ENCODE peak calls at places on chromosomes 6 and 20, in eight cellular contexts. X is osteoblast, D is AG10803, F is mucosa of descending colon, Y is HCT116, A is body of pancreas, B is cardiac fibroblast, T is colonic mucosa. E is an unnamed sample.

GRCh38 chr20:48241482-48241881 is 456.2 kb upstream of the SULF2 start:
- DNase-seq in F (no peak), D (no peak), T (no peak), A (no peak), Y (no peak), B (no peak), X (no peak), E (no peak)

GRCh38 chr6:147384737-147385710 is 123.5 kb upstream of the SAMD5 start:
- DNase-seq in F (no peak), Y (no peak), X (no peak), A (no peak), T (no peak), D (no peak), B (no peak), E (no peak)

GRCh38 chr6:159513074-159513473 is 180.0 kb downstream of the SOD2 start:
- DNase-seq in D (no peak), X (peak), Y (no peak), F (no peak), T (no peak), B (no peak), A (no peak), E (no peak)

GRCh38 chr20:4157516-4157915 is 142.2 kb upstream of the RNF24 start:
- DNase-seq in F (no peak), X (no peak), D (no peak), Y (no peak), B (no peak), T (no peak), A (no peak), E (no peak)

GRCh38 chr20:50578778-50579165 is 68.6 kb downstream of the PTPN1 start:
- DNase-seq in F (no peak), D (no peak), X (no peak), A (no peak), B (no peak), T (no peak), Y (no peak), E (no peak)

GRCh38 chr6:168149015-168149414 is 70.0 kb upstream of the FRMD1 start:
- DNase-seq in T (no peak), X (no peak), Y (no peak), D (no peak), F (no peak), A (no peak), B (no peak), E (no peak)

GRCh38 chr20:64077541-64077875 is 1.8 kb downstream of the RGS19 start:
- DNase-seq in F (no peak), T (no peak), Y (no peak), X (no peak), D (no peak), B (no peak), A (no peak), E (no peak)

GRCh38 chr20:49171928-49172327 is 16.2 kb downstream of the STAU1 start:
- DNase-seq in A (no peak), B (no peak), T (no peak), D (no peak), Y (no peak), X (no peak), F (no peak), E (no peak)

GRCh38 chr20:2955257-2955950 is 82.1 kb downstream of the PTPRA start:
- DNase-seq in D (peak), F (no peak), T (no peak), Y (no peak), B (no peak), X (no peak), A (no peak), E (no peak)

GRCh38 chr20:36745234-36745926 is 510 bp downstream of the NDRG3 start:
- DNase-seq in B (no peak), T (peak), X (peak), D (no peak), Y (no peak), A (peak), F (peak), E (peak)

GRCh38 chr20:37226889-37227288 is 34.7 kb downstream of the GHRH start:
- DNase-seq in B (no peak), Y (no peak), X (no peak), D (peak), A (peak), T (peak), F (peak), E (peak)

GRCh38 chr20:3101737-3102574 is 17.4 kb upstream of the AVP start:
- DNase-seq in F (no peak), B (no peak), A (no peak), Y (no peak), T (no peak), X (no peak), D (no peak), E (no peak)

GRCh38 chr6:84804720-84805119 is 40.3 kb upstream of the TBX18 start:
- DNase-seq in B (peak), Y (no peak), X (peak), F (no peak), T (no peak), D (peak), A (no peak), E (peak)

GRCh38 chr20:25179439-25180089 is 15.9 kb upstream of the ENTPD6 start:
- DNase-seq in X (no peak), Y (no peak), T (no peak), B (no peak), F (no peak), A (no peak), D (no peak), E (no peak)

GRCh38 chr6:149696904-149697303 is 21.0 kb downstream of the LATS1 start:
- DNase-seq in X (no peak), D (peak), T (no peak), Y (no peak), A (no peak), F (no peak), B (peak), E (peak)

GRCh38 chr20:16263582-16263981 is 309.7 kb downstream of the KIF16B start:
- DNase-seq in X (no peak), D (no peak), F (no peak), Y (no peak), T (no peak), B (no peak), A (no peak), E (no peak)

GRCh38 chr6:54621285-54621684 is 225.3 kb upstream of the FAM83B start:
- DNase-seq in A (no peak), F (peak), T (no peak), Y (peak), B (peak), X (no peak), D (peak), E (peak)

GRCh38 chr20:6579417-6579816 is 188.1 kb upstream of the BMP2 start:
- DNase-seq in A (no peak), B (no peak), X (no peak), Y (no peak), D (peak), F (no peak), T (no peak), E (no peak)

GRCh38 chr6:18493421-18493891 is 106.3 kb downstream of the RNF144B start:
- DNase-seq in D (no peak), X (no peak), B (no peak), Y (no peak), T (no peak), A (no peak), F (no peak), E (no peak)

GRCh38 chr6:159713984-159714383 is 13.3 kb upstream of the WTAP start:
- DNase-seq in D (no peak), Y (no peak), B (no peak), T (no peak), F (no peak), A (no peak), X (no peak), E (no peak)

GRCh38 chr6:159941286-159942113 is 27.4 kb upstream of the IGF2R start:
- DNase-seq in X (no peak), A (no peak), F (peak), Y (peak), T (no peak), D (peak), B (peak), E (peak)

GRCh38 chr20:33896509-33896908 is 85.4 kb downstream of the CHMP4B start:
- DNase-seq in D (peak), T (no peak), A (peak), Y (no peak), F (no peak), X (no peak), B (peak), E (peak)

DNA sequence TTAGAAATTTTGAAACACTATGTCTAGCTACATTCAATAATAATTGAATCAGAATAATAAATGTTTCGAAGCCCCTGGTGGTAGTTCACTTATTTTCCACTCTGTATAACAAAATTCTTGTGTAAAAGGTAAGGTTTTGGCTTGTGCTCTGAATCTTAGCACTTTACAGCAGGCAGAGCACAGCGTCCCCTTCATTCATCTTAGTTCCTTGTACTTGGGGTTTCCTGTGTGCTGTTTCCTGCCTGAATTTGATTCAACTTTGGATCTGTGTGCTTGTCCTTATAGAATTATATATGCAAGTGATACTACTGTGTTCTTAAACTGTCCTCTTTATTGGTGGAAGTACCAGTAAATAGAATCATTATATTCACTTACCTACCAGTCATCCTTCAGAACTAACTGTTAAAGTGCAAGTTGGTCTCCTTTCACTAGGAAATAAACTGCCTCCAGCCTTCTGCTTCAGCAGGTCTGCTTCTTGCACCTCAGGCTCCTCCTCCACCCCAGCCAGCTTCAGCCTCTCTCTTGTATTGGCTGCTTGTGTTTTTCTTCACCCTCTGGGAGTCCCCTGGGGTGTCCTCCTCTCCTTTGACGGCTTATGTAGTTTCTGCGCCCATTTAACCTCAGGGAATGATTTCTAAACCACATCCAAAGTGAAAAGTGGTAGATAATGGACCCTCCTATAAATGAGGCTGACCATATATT is 28.8 kb upstream of the TULP4 start:
- DNase-seq in A (no peak), B (peak), T (no peak), Y (no peak), X (peak), F (no peak), D (peak), E (peak)
- H3K4me3 ChIP-seq in A (no peak), B (no peak), T (no peak), Y (no peak), X (peak), F (no peak), D (no peak), E (no peak)

DNA sequence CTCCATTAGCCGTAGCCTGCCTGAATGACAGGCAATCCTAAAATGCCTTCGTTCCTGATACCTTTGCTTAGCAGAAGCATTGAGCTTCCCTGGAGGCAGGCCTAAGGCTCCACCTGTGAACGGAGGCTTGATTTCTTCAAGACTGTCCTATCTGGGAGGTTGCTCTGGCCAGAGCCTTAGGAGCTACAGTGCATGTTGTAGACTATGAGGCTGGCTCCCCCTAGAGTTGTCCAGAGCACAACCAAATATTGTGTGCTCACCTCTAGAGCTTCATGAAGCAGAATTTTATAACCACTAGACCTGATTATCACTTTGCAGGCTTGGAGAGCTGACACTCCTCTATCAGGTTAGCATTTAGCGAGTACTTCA is 217.8 kb downstream of the MAFB start:
- DNase-seq in A (no peak), B (no peak), F (peak), T (peak), Y (no peak), X (no peak), D (no peak), E (no peak)
- TF ChIP-seq CTCF in A (no peak), B (no peak), F (no peak), T (no peak), Y (peak), X (peak), D (no peak), E (no peak)

GRCh38 chr6:165231581-165232276 is 77.7 kb downstream of the C6orf118 start:
- DNase-seq in Y (peak), T (no peak), X (peak), A (no peak), F (no peak), B (peak), D (peak), E (peak)
- H3K4me3 ChIP-seq in Y (no peak), T (no peak), X (peak), A (no peak), F (no peak), B (no peak), D (no peak), E (no peak)

GRCh38 chr6:47187883-47188587 is 121.7 kb downstream of the TNFRSF21 start:
- DNase-seq in F (peak), B (peak), X (no peak), A (no peak), T (no peak), Y (no peak), D (peak), E (peak)

GRCh38 chr6:47187108-47187507 is 122.6 kb downstream of the TNFRSF21 start:
- DNase-seq in D (no peak), Y (no peak), B (no peak), A (no peak), F (no peak), X (no peak), T (no peak), E (no peak)

DNA sequence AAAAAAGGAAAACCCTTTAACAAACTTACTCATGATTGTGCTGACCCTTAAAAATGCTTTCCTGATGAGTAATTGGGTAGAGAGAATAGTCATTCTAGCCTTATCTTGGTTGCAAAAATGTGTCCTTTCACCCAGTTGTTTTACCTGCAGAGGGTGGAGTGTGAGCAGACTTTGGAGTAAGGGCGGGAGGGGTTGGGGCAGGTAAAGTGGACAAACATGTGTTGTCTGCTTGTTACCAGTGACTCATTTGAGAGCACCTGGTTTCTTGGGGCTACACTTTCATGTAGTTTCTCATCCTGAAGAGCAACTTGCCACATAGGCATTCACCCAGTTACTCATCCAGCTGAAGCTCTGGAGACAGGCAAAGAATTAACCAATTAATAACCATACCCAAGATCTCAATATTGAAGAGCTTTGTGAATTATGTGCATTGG is 121.1 kb downstream of the TNFRSF21 start:
- DNase-seq in A (peak), T (peak), Y (peak), B (peak), X (no peak), F (peak), D (peak), E (peak)
- TF ChIP-seq CTCF in A (no peak), T (no peak), Y (no peak), B (no peak), X (no peak), F (no peak), D (no peak), E (no peak)

DNA sequence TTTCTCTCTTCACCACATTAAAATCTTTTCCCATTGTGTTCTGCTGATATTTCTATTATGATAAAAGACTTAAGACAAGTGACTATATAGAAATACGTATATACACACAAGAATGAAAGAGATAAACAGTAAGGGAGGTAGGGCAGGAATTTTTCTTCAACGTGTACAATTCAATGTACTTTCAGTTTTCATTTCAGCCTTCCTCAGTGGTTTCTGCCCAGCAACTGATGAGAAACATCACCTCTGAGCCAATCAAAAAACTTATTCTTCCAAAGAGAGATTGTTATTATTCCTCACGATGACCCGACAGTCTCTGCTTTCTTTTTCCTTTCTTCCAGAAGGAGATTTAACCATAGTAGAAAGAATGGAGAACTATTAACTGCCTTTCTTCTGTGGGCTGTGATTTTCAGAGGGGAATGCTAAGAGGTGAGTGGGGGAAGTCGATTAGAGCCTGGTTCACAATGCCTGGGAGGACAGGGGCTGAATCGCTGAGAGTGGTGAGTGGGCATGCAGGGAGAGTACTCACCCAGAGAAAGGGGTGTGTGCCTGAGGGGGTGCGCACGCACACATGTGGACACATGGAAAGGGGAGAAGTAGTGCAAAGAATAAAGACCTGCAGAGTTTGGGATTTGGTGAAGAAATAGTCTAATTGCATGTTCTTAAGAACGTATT is at the start of gene BTN3A1:
- DNase-seq in A (peak), Y (peak), X (peak), T (peak), D (peak), B (peak), F (peak), E (peak)
- H3K4me3 ChIP-seq in A (peak), Y (peak), X (peak), T (peak), D (peak), B (peak), F (peak), E (peak)

DNA sequence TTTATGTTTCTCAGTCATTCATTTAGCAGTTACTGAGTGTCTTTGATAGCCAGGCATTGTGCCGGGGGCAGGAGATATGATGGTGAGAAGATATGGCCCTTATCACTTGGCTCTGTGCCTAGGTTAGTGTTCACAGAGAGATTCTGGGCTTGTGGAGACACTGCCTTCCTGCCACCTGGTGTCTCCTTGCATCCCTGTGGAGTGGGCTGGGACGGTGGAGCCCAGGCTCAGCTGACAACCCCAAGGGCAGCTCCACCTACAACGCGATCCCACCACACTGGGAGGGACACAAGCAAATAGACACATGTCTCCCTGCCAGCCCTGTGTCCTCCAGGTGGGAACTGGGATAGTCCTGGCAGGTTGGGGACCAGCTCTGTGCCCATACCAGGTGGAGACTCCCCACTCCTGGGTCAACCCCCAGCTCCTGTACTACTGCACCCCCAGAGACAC is 30.3 kb upstream of the VEGFA start:
- DNase-seq in D (no peak), T (peak), A (no peak), B (no peak), Y (no peak), X (peak), F (peak), E (no peak)
- TF ChIP-seq CTCF in D (no peak), T (no peak), A (no peak), B (no peak), Y (no peak), X (no peak), F (no peak), E (no peak)

DNA sequence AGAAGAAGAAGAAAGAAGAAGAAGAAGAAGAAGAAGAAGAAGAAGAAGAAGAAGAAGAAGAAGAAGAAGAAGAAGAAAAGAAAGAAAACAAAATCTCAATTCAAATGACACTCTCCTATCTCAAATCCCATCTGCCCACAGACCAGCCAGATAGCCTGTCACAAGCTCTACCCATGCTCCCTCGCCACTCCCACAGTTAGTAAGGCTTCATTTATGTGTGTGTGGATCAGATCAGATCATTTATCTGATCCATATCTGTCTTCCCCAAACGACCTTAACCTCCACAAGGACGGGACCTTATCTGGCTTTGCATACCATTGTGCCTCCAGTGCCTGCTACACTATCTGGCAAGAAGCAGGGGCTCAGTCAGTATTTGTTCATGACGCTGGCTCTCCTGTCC is 81.9 kb upstream of the RREB1 start:
- DNase-seq in A (no peak), D (no peak), B (no peak), T (no peak), X (no peak), F (no peak), Y (no peak), E (no peak)
- H3K4me3 ChIP-seq in A (no peak), D (no peak), B (no peak), T (no peak), X (no peak), F (no peak), Y (no peak), E (no peak)

E was measured in fibroblast of the aortic adventitia.